ENCODE peak calls at places on chromosomes 4 and X, in ten cellular contexts. One of them, this sample, is unnamed.

GRCh38 chr4:123621072-123621705 is 224.6 kb downstream of the SPRY1 start:
- DNase-seq in HCEC 1CT: no peak
- DNase-seq in A549: no peak
- DNase-seq in AML-193: peak
- DNase-seq in naive thymus-derived CD8-positive, alpha-beta T cell: no peak
- DNase-seq in brain pericyte: no peak
- DNase-seq in pons: no peak
- DNase-seq in tibial nerve: no peak
- DNase-seq in activated CD8-positive, alpha-beta T cell treated with anti-CD3 and anti-CD28 coated beads, Interleukin-2, amount 10 ng/mL, durations not matched to agents 7 days and 5 days: no peak
- DNase-seq in immature natural killer cell: peak
- DNase-seq in this sample: peak

GRCh38 chr4:114109776-114110175 is 130.3 kb upstream of the ARSJ start:
- DNase-seq in HCEC 1CT: no peak
- DNase-seq in A549: no peak
- DNase-seq in AML-193: no peak
- DNase-seq in naive thymus-derived CD8-positive, alpha-beta T cell: no peak
- DNase-seq in brain pericyte: no peak
- DNase-seq in pons: no peak
- DNase-seq in tibial nerve: no peak
- DNase-seq in activated CD8-positive, alpha-beta T cell treated with anti-CD3 and anti-CD28 coated beads, Interleukin-2, amount 10 ng/mL, durations not matched to agents 7 days and 5 days: no peak
- DNase-seq in immature natural killer cell: no peak
- DNase-seq in this sample: no peak

GRCh38 chr4:89645512-89645911 is 191.4 kb downstream of the SNCA start:
- DNase-seq in HCEC 1CT: no peak
- DNase-seq in A549: no peak
- DNase-seq in AML-193: no peak
- DNase-seq in naive thymus-derived CD8-positive, alpha-beta T cell: no peak
- DNase-seq in brain pericyte: no peak
- DNase-seq in pons: no peak
- DNase-seq in tibial nerve: no peak
- DNase-seq in activated CD8-positive, alpha-beta T cell treated with anti-CD3 and anti-CD28 coated beads, Interleukin-2, amount 10 ng/mL, durations not matched to agents 7 days and 5 days: no peak
- DNase-seq in immature natural killer cell: no peak
- DNase-seq in this sample: no peak

GRCh38 chrX:2708016-2708415 is 16.9 kb downstream of the CD99 start:
- DNase-seq in HCEC 1CT: no peak
- DNase-seq in A549: peak
- DNase-seq in AML-193: no peak
- DNase-seq in naive thymus-derived CD8-positive, alpha-beta T cell: peak
- DNase-seq in brain pericyte: no peak
- DNase-seq in pons: no peak
- DNase-seq in tibial nerve: no peak
- DNase-seq in activated CD8-positive, alpha-beta T cell treated with anti-CD3 and anti-CD28 coated beads, Interleukin-2, amount 10 ng/mL, durations not matched to agents 7 days and 5 days: no peak
- DNase-seq in immature natural killer cell: no peak
- DNase-seq in this sample: no peak

GRCh38 chr4:78527555-78527954 is 24.0 kb upstream of the ANXA3 start:
- DNase-seq in HCEC 1CT: no peak
- DNase-seq in A549: no peak
- DNase-seq in AML-193: no peak
- DNase-seq in naive thymus-derived CD8-positive, alpha-beta T cell: no peak
- DNase-seq in brain pericyte: no peak
- DNase-seq in pons: no peak
- DNase-seq in tibial nerve: no peak
- DNase-seq in activated CD8-positive, alpha-beta T cell treated with anti-CD3 and anti-CD28 coated beads, Interleukin-2, amount 10 ng/mL, durations not matched to agents 7 days and 5 days: no peak
- DNase-seq in immature natural killer cell: no peak
- DNase-seq in this sample: no peak

GRCh38 chrX:45508459-45508858 is 307.8 kb upstream of the DIPK2B start:
- DNase-seq in HCEC 1CT: peak
- DNase-seq in A549: no peak
- DNase-seq in AML-193: no peak
- DNase-seq in naive thymus-derived CD8-positive, alpha-beta T cell: no peak
- DNase-seq in brain pericyte: no peak
- DNase-seq in pons: no peak
- DNase-seq in tibial nerve: no peak
- DNase-seq in activated CD8-positive, alpha-beta T cell treated with anti-CD3 and anti-CD28 coated beads, Interleukin-2, amount 10 ng/mL, durations not matched to agents 7 days and 5 days: no peak
- DNase-seq in immature natural killer cell: no peak
- DNase-seq in this sample: no peak

GRCh38 chr4:106270708-106271107 is 45.3 kb downstream of the TBCK start:
- DNase-seq in HCEC 1CT: no peak
- DNase-seq in A549: no peak
- DNase-seq in AML-193: no peak
- DNase-seq in naive thymus-derived CD8-positive, alpha-beta T cell: no peak
- DNase-seq in brain pericyte: no peak
- DNase-seq in pons: no peak
- DNase-seq in tibial nerve: no peak
- DNase-seq in activated CD8-positive, alpha-beta T cell treated with anti-CD3 and anti-CD28 coated beads, Interleukin-2, amount 10 ng/mL, durations not matched to agents 7 days and 5 days: no peak
- DNase-seq in immature natural killer cell: no peak
- DNase-seq in this sample: no peak

GRCh38 chr4:159077702-159078495 is 25.0 kb upstream of the RAPGEF2 start:
- DNase-seq in HCEC 1CT: no peak
- DNase-seq in A549: no peak
- DNase-seq in AML-193: no peak
- DNase-seq in naive thymus-derived CD8-positive, alpha-beta T cell: no peak
- DNase-seq in brain pericyte: peak
- DNase-seq in pons: no peak
- DNase-seq in tibial nerve: no peak
- DNase-seq in activated CD8-positive, alpha-beta T cell treated with anti-CD3 and anti-CD28 coated beads, Interleukin-2, amount 10 ng/mL, durations not matched to agents 7 days and 5 days: no peak
- DNase-seq in immature natural killer cell: no peak
- DNase-seq in this sample: no peak

GRCh38 chrX:110412971-110413726 is 54.5 kb downstream of the RTL9 start:
- DNase-seq in HCEC 1CT: peak
- DNase-seq in A549: peak
- DNase-seq in AML-193: peak
- DNase-seq in naive thymus-derived CD8-positive, alpha-beta T cell: peak
- DNase-seq in brain pericyte: peak
- DNase-seq in pons: peak
- DNase-seq in tibial nerve: peak
- DNase-seq in activated CD8-positive, alpha-beta T cell treated with anti-CD3 and anti-CD28 coated beads, Interleukin-2, amount 10 ng/mL, durations not matched to agents 7 days and 5 days: peak
- DNase-seq in immature natural killer cell: peak
- DNase-seq in this sample: no peak

GRCh38 chr4:168177546-168178149 is 85.3 kb downstream of the ANXA10 start:
- DNase-seq in HCEC 1CT: no peak
- DNase-seq in A549: no peak
- DNase-seq in AML-193: no peak
- DNase-seq in naive thymus-derived CD8-positive, alpha-beta T cell: no peak
- DNase-seq in brain pericyte: no peak
- DNase-seq in pons: no peak
- DNase-seq in tibial nerve: no peak
- DNase-seq in activated CD8-positive, alpha-beta T cell treated with anti-CD3 and anti-CD28 coated beads, Interleukin-2, amount 10 ng/mL, durations not matched to agents 7 days and 5 days: no peak
- DNase-seq in immature natural killer cell: no peak
- DNase-seq in this sample: no peak

GRCh38 chrX:340121-340520 is 21.5 kb upstream of the GTPBP6 start:
- DNase-seq in HCEC 1CT: no peak
- DNase-seq in A549: no peak
- DNase-seq in AML-193: no peak
- DNase-seq in naive thymus-derived CD8-positive, alpha-beta T cell: peak
- DNase-seq in brain pericyte: no peak
- DNase-seq in pons: no peak
- DNase-seq in tibial nerve: no peak
- DNase-seq in activated CD8-positive, alpha-beta T cell treated with anti-CD3 and anti-CD28 coated beads, Interleukin-2, amount 10 ng/mL, durations not matched to agents 7 days and 5 days: no peak
- DNase-seq in immature natural killer cell: no peak
- DNase-seq in this sample: no peak

GRCh38 chr4:151530783-151531182 is 121.8 kb downstream of the FHIP1A start:
- DNase-seq in HCEC 1CT: no peak
- DNase-seq in A549: peak
- DNase-seq in AML-193: no peak
- DNase-seq in naive thymus-derived CD8-positive, alpha-beta T cell: no peak
- DNase-seq in brain pericyte: no peak
- DNase-seq in pons: peak
- DNase-seq in tibial nerve: no peak
- DNase-seq in activated CD8-positive, alpha-beta T cell treated with anti-CD3 and anti-CD28 coated beads, Interleukin-2, amount 10 ng/mL, durations not matched to agents 7 days and 5 days: no peak
- DNase-seq in immature natural killer cell: no peak
- DNase-seq in this sample: no peak

GRCh38 chr4:83071116-83071515 is 36.1 kb downstream of the COPS4 start:
- DNase-seq in HCEC 1CT: peak
- DNase-seq in A549: no peak
- DNase-seq in AML-193: no peak
- DNase-seq in naive thymus-derived CD8-positive, alpha-beta T cell: no peak
- DNase-seq in brain pericyte: no peak
- DNase-seq in pons: no peak
- DNase-seq in tibial nerve: no peak
- DNase-seq in activated CD8-positive, alpha-beta T cell treated with anti-CD3 and anti-CD28 coated beads, Interleukin-2, amount 10 ng/mL, durations not matched to agents 7 days and 5 days: no peak
- DNase-seq in immature natural killer cell: no peak
- DNase-seq in this sample: peak

This sample was measured in glomerular endothelial cell.